ENCODE peak calls at places on chromosomes 4 and X, in five cellular contexts. One of them, this sample, is unnamed.

GRCh38 chr4:166034965-166035364 is 161.9 kb downstream of the TLL1 start:
- DNase-seq in GM12865: no peak
- DNase-seq in stomach: no peak
- DNase-seq in kidney epithelial cell: no peak
- DNase-seq in bronchial epithelial cell: peak
- DNase-seq in this sample: no peak

GRCh38 chr4:94304365-94304971 is 38.2 kb downstream of the HPGDS start:
- DNase-seq in GM12865: peak
- DNase-seq in bronchial epithelial cell: peak
- DNase-seq in stomach: no peak
- DNase-seq in kidney epithelial cell: peak
- DNase-seq in this sample: no peak

GRCh38 chr4:113394730-113395530 is 345.5 kb downstream of the ANK2 start:
- DNase-seq in kidney epithelial cell: no peak
- DNase-seq in bronchial epithelial cell: peak
- DNase-seq in GM12865: peak
- DNase-seq in stomach: peak
- DNase-seq in this sample: peak

GRCh38 chrX:134797390-134797700 is 139.1 kb upstream of the PLAC1 start:
- DNase-seq in bronchial epithelial cell: no peak
- DNase-seq in stomach: no peak
- DNase-seq in GM12865: no peak
- DNase-seq in kidney epithelial cell: no peak
- DNase-seq in this sample: no peak

GRCh38 chr4:186486172-186486571 is 69.2 kb downstream of the MTNR1A start:
- DNase-seq in bronchial epithelial cell: no peak
- DNase-seq in kidney epithelial cell: no peak
- DNase-seq in stomach: no peak
- DNase-seq in GM12865: no peak
- DNase-seq in this sample: no peak

GRCh38 chr4:99968330-99968729 is 18.3 kb upstream of the H2AZ1 start:
- DNase-seq in kidney epithelial cell: peak
- DNase-seq in bronchial epithelial cell: peak
- DNase-seq in stomach: no peak
- DNase-seq in GM12865: no peak
- DNase-seq in this sample: no peak

GRCh38 chr4:27048350-27049100 is 187.9 kb downstream of the STIM2 start:
- DNase-seq in kidney epithelial cell: no peak
- DNase-seq in GM12865: peak
- DNase-seq in stomach: no peak
- DNase-seq in bronchial epithelial cell: peak
- DNase-seq in this sample: no peak

GRCh38 chr4:85084371-85085170 is 118.1 kb upstream of the WDFY3 start:
- DNase-seq in GM12865: peak
- DNase-seq in bronchial epithelial cell: peak
- DNase-seq in kidney epithelial cell: peak
- DNase-seq in stomach: no peak
- DNase-seq in this sample: peak

GRCh38 chr4:139419388-139419914 is 34.5 kb upstream of the RAB33B start:
- DNase-seq in stomach: no peak
- DNase-seq in kidney epithelial cell: peak
- DNase-seq in GM12865: peak
- DNase-seq in bronchial epithelial cell: peak
- DNase-seq in this sample: no peak

GRCh38 chrX:52424658-52425057 is 55.8 kb downstream of the XAGE2 start:
- DNase-seq in kidney epithelial cell: no peak
- DNase-seq in stomach: no peak
- DNase-seq in bronchial epithelial cell: peak
- DNase-seq in GM12865: no peak
- DNase-seq in this sample: no peak

GRCh38 chrX:131987252-131987651 is 35.9 kb upstream of the STK26 start:
- DNase-seq in GM12865: peak
- DNase-seq in stomach: no peak
- DNase-seq in bronchial epithelial cell: peak
- DNase-seq in kidney epithelial cell: no peak
- DNase-seq in this sample: no peak

GRCh38 chr4:73259552-73260140 is 1.0 kb upstream of the ANKRD17 start:
- DNase-seq in bronchial epithelial cell: no peak
- DNase-seq in kidney epithelial cell: no peak
- DNase-seq in stomach: no peak
- DNase-seq in GM12865: peak
- DNase-seq in this sample: no peak

GRCh38 chr4:52612341-52612740 is 46.8 kb downstream of the USP46 start:
- DNase-seq in stomach: no peak
- DNase-seq in bronchial epithelial cell: peak
- DNase-seq in kidney epithelial cell: no peak
- DNase-seq in GM12865: no peak
- DNase-seq in this sample: no peak

GRCh38 chrX:53279296-53280237 is 1.8 kb downstream of the IQSEC2 start:
- DNase-seq in kidney epithelial cell: no peak
- DNase-seq in bronchial epithelial cell: no peak
- DNase-seq in stomach: no peak
- DNase-seq in GM12865: peak
- DNase-seq in this sample: no peak

GRCh38 chr4:82469776-82470345 is 39.5 kb downstream of the ENOPH1 start:
- DNase-seq in stomach: no peak
- DNase-seq in kidney epithelial cell: peak
- DNase-seq in GM12865: no peak
- DNase-seq in bronchial epithelial cell: peak
- DNase-seq in this sample: peak

GRCh38 chrX:120419465-120419864 is 49.6 kb downstream of the LAMP2 start:
- DNase-seq in bronchial epithelial cell: no peak
- DNase-seq in stomach: no peak
- DNase-seq in GM12865: peak
- DNase-seq in kidney epithelial cell: no peak
- DNase-seq in this sample: no peak

GRCh38 chrX:54920610-54921426 is at the start of gene TRO:
- DNase-seq in stomach: no peak
- DNase-seq in kidney epithelial cell: no peak
- DNase-seq in GM12865: no peak
- DNase-seq in bronchial epithelial cell: no peak
- DNase-seq in this sample: no peak

GRCh38 chrX:69538321-69538876 is 34.3 kb downstream of the NALF2 start:
- DNase-seq in GM12865: peak
- DNase-seq in stomach: peak
- DNase-seq in kidney epithelial cell: no peak
- DNase-seq in bronchial epithelial cell: peak
- DNase-seq in this sample: no peak

GRCh38 chr4:87498446-87498900 is 30.7 kb downstream of the SPARCL1 start:
- DNase-seq in bronchial epithelial cell: no peak
- DNase-seq in stomach: no peak
- DNase-seq in kidney epithelial cell: no peak
- DNase-seq in GM12865: peak
- DNase-seq in this sample: peak

GRCh38 chr4:26838055-26838842 is 22.4 kb upstream of the STIM2 start:
- DNase-seq in stomach: no peak
- DNase-seq in GM12865: no peak
- DNase-seq in kidney epithelial cell: no peak
- DNase-seq in bronchial epithelial cell: no peak
- DNase-seq in this sample: no peak

GRCh38 chrX:112235547-112235946 is 153.0 kb upstream of the TRPC5 start:
- DNase-seq in stomach: no peak
- DNase-seq in bronchial epithelial cell: no peak
- DNase-seq in kidney epithelial cell: no peak
- DNase-seq in GM12865: no peak
- DNase-seq in this sample: no peak

GRCh38 chr4:7387925-7388324 is 46.8 kb downstream of the PSAPL1 start:
- DNase-seq in GM12865: no peak
- DNase-seq in bronchial epithelial cell: no peak
- DNase-seq in stomach: no peak
- DNase-seq in kidney epithelial cell: no peak
- DNase-seq in this sample: no peak

GRCh38 chr4:150007512-150007911 is 70.7 kb upstream of the DCLK2 start:
- DNase-seq in stomach: no peak
- DNase-seq in kidney epithelial cell: peak
- DNase-seq in GM12865: no peak
- DNase-seq in bronchial epithelial cell: peak
- DNase-seq in this sample: no peak

GRCh38 chrX:57904481-57904880 is 5.8 kb downstream of the ZXDA start:
- DNase-seq in GM12865: no peak
- DNase-seq in kidney epithelial cell: no peak
- DNase-seq in stomach: no peak
- DNase-seq in bronchial epithelial cell: no peak
- DNase-seq in this sample: no peak

GRCh38 chr4:84342161-84342560 is 156.9 kb downstream of the NKX6-1 start:
- DNase-seq in kidney epithelial cell: no peak
- DNase-seq in bronchial epithelial cell: no peak
- DNase-seq in stomach: no peak
- DNase-seq in GM12865: no peak
- DNase-seq in this sample: no peak

GRCh38 chr4:26860922-26861433 is 337 bp downstream of the STIM2 start:
- DNase-seq in kidney epithelial cell: no peak
- DNase-seq in bronchial epithelial cell: no peak
- DNase-seq in stomach: peak
- DNase-seq in GM12865: peak
- DNase-seq in this sample: no peak

GRCh38 chr4:183154701-183155391 is 55.8 kb downstream of the WWC2 start:
- DNase-seq in stomach: no peak
- DNase-seq in kidney epithelial cell: no peak
- DNase-seq in GM12865: no peak
- DNase-seq in bronchial epithelial cell: no peak
- DNase-seq in this sample: peak

GRCh38 chr4:122783301-122784215 is 43.1 kb upstream of the FGF2 start:
- DNase-seq in kidney epithelial cell: peak
- DNase-seq in GM12865: no peak
- DNase-seq in bronchial epithelial cell: peak
- DNase-seq in stomach: no peak
- DNase-seq in this sample: peak

GRCh38 chr4:141002323-141002805 is 130.9 kb downstream of the RNF150 start:
- DNase-seq in stomach: no peak
- DNase-seq in kidney epithelial cell: no peak
- DNase-seq in GM12865: no peak
- DNase-seq in bronchial epithelial cell: no peak
- DNase-seq in this sample: no peak

GRCh38 chrX:151175283-151176062 is 911 bp upstream of the GPR50 start:
- DNase-seq in kidney epithelial cell: no peak
- DNase-seq in bronchial epithelial cell: no peak
- DNase-seq in stomach: no peak
- DNase-seq in GM12865: no peak
- DNase-seq in this sample: no peak
- H3K4me3 ChIP-seq in kidney epithelial cell: no peak
- H3K4me3 ChIP-seq in bronchial epithelial cell: no peak
- H3K4me3 ChIP-seq in stomach: no peak
- H3K4me3 ChIP-seq in GM12865: no peak
- H3K4me3 ChIP-seq in this sample: no peak

DNA sequence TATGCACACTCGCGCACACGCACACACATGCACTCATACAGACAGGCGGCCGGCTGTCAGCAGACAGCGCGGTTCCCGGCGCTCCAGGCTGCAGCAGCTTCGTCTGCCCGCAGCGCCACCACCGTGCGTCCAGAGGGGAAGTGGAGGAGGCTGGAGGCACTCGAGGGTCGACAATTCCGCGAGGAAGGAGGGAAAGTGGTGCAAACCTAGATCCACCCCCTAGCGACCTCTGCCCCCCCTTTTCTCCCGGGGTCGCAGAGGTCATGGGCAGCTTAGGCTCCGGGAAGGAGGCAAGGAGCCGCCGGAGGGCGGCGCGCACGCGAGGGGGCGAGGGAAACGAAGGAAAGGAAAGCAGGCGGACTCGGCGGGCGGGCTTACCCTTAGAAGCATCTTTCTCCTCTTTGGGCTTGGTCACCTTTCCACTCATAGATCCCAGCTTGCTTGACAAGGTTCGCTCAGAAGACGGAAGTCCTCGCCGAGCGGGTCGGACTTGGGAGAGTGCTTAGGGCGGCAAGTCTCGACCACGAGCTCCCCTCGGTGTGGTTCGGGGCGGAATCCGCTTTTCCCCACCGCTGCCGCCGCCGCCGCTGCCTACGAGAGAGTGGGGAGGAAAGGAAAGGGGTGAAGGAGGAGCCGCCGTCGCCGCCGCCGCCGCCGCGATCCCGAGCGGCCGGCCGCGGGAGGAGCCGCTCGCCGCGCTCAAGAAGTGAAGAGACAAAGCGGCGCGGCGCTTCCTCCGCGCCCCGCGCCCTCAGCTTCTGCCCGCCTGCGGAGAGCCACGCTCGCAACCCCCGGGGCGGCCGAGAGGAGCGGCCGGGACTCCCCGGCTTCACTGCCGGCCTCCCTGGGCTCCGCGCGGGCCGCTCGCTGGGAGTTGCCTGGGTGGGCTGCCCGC is 326.6 kb upstream of the F9 start:
- DNase-seq in GM12865: peak
- DNase-seq in stomach: peak
- DNase-seq in kidney epithelial cell: no peak
- DNase-seq in bronchial epithelial cell: no peak
- DNase-seq in this sample: no peak
- H3K4me3 ChIP-seq in GM12865: peak
- H3K4me3 ChIP-seq in stomach: peak
- H3K4me3 ChIP-seq in kidney epithelial cell: peak
- H3K4me3 ChIP-seq in bronchial epithelial cell: peak
- H3K4me3 ChIP-seq in this sample: peak

GRCh38 chrX:23901805-23902204 is 5.9 kb downstream of the APOO start:
- DNase-seq in kidney epithelial cell: peak
- DNase-seq in stomach: peak
- DNase-seq in bronchial epithelial cell: peak
- DNase-seq in GM12865: peak
- DNase-seq in this sample: no peak
- H3K4me3 ChIP-seq in kidney epithelial cell: no peak
- H3K4me3 ChIP-seq in stomach: no peak
- H3K4me3 ChIP-seq in bronchial epithelial cell: no peak
- H3K4me3 ChIP-seq in GM12865: no peak
- H3K4me3 ChIP-seq in this sample: no peak

GRCh38 chr4:54843946-54844345 is 186.2 kb downstream of the KIT start:
- DNase-seq in GM12865: no peak
- DNase-seq in kidney epithelial cell: no peak
- DNase-seq in stomach: no peak
- DNase-seq in bronchial epithelial cell: no peak
- DNase-seq in this sample: no peak
- H3K4me3 ChIP-seq in GM12865: no peak
- H3K4me3 ChIP-seq in kidney epithelial cell: no peak
- H3K4me3 ChIP-seq in stomach: no peak
- H3K4me3 ChIP-seq in bronchial epithelial cell: no peak
- H3K4me3 ChIP-seq in this sample: no peak

DNA sequence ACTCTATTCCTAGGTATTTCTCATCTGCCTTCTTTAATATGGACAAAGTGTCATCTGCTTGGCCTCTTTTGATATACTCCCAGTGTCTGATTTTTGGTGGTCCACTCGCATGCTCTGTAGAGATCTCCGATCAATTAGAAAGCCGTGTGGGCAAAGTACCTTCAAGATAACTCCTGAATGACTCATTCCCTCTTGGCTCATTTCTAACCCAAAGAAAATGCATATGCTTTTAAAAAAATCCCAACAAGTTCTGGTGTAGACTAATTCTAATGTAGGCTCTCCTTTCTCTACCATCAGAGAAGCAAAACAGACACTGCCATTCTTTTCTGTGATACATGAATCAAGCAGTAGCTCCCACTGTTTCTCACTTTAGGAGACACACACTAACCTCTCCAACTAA is 714.8 kb upstream of the ADGRL3 start:
- DNase-seq in bronchial epithelial cell: peak
- DNase-seq in stomach: no peak
- DNase-seq in kidney epithelial cell: no peak
- DNase-seq in GM12865: no peak
- DNase-seq in this sample: no peak
- H3K4me3 ChIP-seq in bronchial epithelial cell: no peak
- H3K4me3 ChIP-seq in stomach: no peak
- H3K4me3 ChIP-seq in kidney epithelial cell: no peak
- H3K4me3 ChIP-seq in GM12865: no peak
- H3K4me3 ChIP-seq in this sample: no peak